ENCODE peak calls at places on chromosomes 11 and 22, in ten cellular contexts. R, H, Q, B, U, W, V, S, E and G are unnamed samples.

GRCh38 chr22:20568502-20569058 is 61.2 kb downstream of the MED15 start:
- DNase-seq in R (no peak), H (no peak), Q (peak), B (no peak), U (no peak), W (no peak), V (no peak), S (no peak), E (peak), G (no peak)

GRCh38 chr22:44576311-44577260 is 78.6 kb upstream of the RTL6 start:
- DNase-seq in R (no peak), H (no peak), Q (no peak), B (no peak), U (no peak), W (no peak), V (no peak), S (no peak), E (no peak), G (no peak)

GRCh38 chr11:64969209-64969608 is 2.7 kb downstream of the MAJIN start:
- DNase-seq in R (no peak), H (no peak), Q (no peak), B (no peak), U (no peak), W (no peak), V (no peak), S (peak), E (no peak), G (no peak)

GRCh38 chr22:28180804-28181203 is 261.7 kb upstream of the PITPNB start:
- DNase-seq in R (no peak), H (no peak), Q (no peak), B (no peak), U (no peak), W (no peak), V (no peak), S (no peak), E (no peak), G (no peak)

GRCh38 chr11:469684-470667 is 19.9 kb downstream of the PTDSS2 start:
- DNase-seq in R (no peak), H (no peak), Q (peak), B (no peak), U (peak), W (peak), V (no peak), S (peak), E (peak), G (peak)

GRCh38 chr22:33803371-33803770 is 116.9 kb downstream of the LARGE1 start:
- DNase-seq in R (no peak), H (no peak), Q (no peak), B (no peak), U (peak), W (no peak), V (no peak), S (peak), E (no peak), G (no peak)

GRCh38 chr11:32210601-32211000 is 119.7 kb downstream of the RCN1 start:
- DNase-seq in R (no peak), H (no peak), Q (no peak), B (no peak), U (no peak), W (no peak), V (no peak), S (peak), E (no peak), G (no peak)

GRCh38 chr11:76609736-76610370 is 60.7 kb downstream of the LRRC32 start:
- DNase-seq in R (no peak), H (peak), Q (no peak), B (no peak), U (no peak), W (no peak), V (peak), S (peak), E (peak), G (no peak)

GRCh38 chr11:120801801-120802689 is 221.9 kb upstream of the TBCEL start:
- DNase-seq in R (peak), H (peak), Q (peak), B (peak), U (peak), W (peak), V (peak), S (peak), E (no peak), G (peak)

GRCh38 chr22:38313384-38313955 is 3.8 kb downstream of the CSNK1E start:
- DNase-seq in R (no peak), H (no peak), Q (peak), B (no peak), U (peak), W (peak), V (peak), S (peak), E (peak), G (peak)

GRCh38 chr11:4098026-4098621 is 3.5 kb downstream of the RRM1 start:
- DNase-seq in R (no peak), H (no peak), Q (no peak), B (no peak), U (no peak), W (no peak), V (no peak), S (no peak), E (no peak), G (no peak)

GRCh38 chr11:1546077-1546535 is 26.0 kb downstream of the DUSP8 start:
- DNase-seq in R (no peak), H (no peak), Q (peak), B (no peak), U (no peak), W (no peak), V (no peak), S (no peak), E (no peak), G (no peak)

GRCh38 chr11:110896358-110896757 is 184.1 kb upstream of the ARHGAP20 start:
- DNase-seq in R (no peak), H (no peak), Q (no peak), B (no peak), U (no peak), W (no peak), V (no peak), S (peak), E (no peak), G (no peak)

GRCh38 chr11:12074529-12075195 is 35.7 kb upstream of the MICAL2 start:
- DNase-seq in R (no peak), H (no peak), Q (no peak), B (no peak), U (no peak), W (no peak), V (no peak), S (peak), E (no peak), G (no peak)

GRCh38 chr11:45079943-45080719 is 66.3 kb upstream of the PRDM11 start:
- DNase-seq in R (no peak), H (peak), Q (peak), B (no peak), U (no peak), W (peak), V (peak), S (no peak), E (no peak), G (no peak)